ENCODE peak calls at places on chromosomes 7 and 10, in five cellular contexts. P is left lobe of liver, T is NCI-H1092, B is cardiac fibroblast, G is T-helper 1 cell. D is an unnamed sample.

GRCh38 chr7:41877118-41877517 is 174.2 kb upstream of the INHBA start:
- DNase-seq in P (no peak), T (no peak), B (no peak), G (no peak), D (no peak)

GRCh38 chr10:111600772-111601171 is 523.9 kb downstream of the ADRA2A start:
- DNase-seq in P (peak), T (no peak), B (no peak), G (no peak), D (no peak)

GRCh38 chr7:70700055-70700934 is 431.6 kb upstream of the GALNT17 start:
- DNase-seq in P (no peak), T (no peak), B (no peak), G (no peak), D (no peak)

GRCh38 chr10:7962592-7962991 is 91.9 kb upstream of the GATA3 start:
- DNase-seq in P (no peak), T (no peak), B (no peak), G (no peak), D (no peak)

GRCh38 chr7:89357121-89357520 is 561.6 kb upstream of the TEX47 start:
- DNase-seq in P (no peak), T (no peak), B (no peak), G (no peak), D (no peak)

GRCh38 chr7:28483868-28484267 is 71.5 kb downstream of the CREB5 start:
- DNase-seq in P (no peak), T (no peak), B (no peak), G (no peak), D (no peak)

GRCh38 chr7:151088856-151089699 is 2.8 kb downstream of the AGAP3 start:
- DNase-seq in P (no peak), T (no peak), B (peak), G (no peak), D (no peak)

GRCh38 chr10:122468923-122469781 is 7.8 kb downstream of the HTRA1 start:
- DNase-seq in P (peak), T (no peak), B (peak), G (no peak), D (no peak)

GRCh38 chr7:20330797-20331230 is at the start of gene ITGB8:
- DNase-seq in P (no peak), T (peak), B (no peak), G (no peak), D (no peak)

GRCh38 chr10:111207525-111207924 is 130.7 kb downstream of the ADRA2A start:
- DNase-seq in P (no peak), T (no peak), B (no peak), G (no peak), D (no peak)

GRCh38 chr10:75379817-75380216 is 21.7 kb downstream of the ZNF503 start:
- DNase-seq in P (no peak), T (no peak), B (no peak), G (no peak), D (no peak)

GRCh38 chr7:36298145-36298544 is 91.5 kb upstream of the ANLN start:
- DNase-seq in P (no peak), T (no peak), B (no peak), G (no peak), D (no peak)

GRCh38 chr7:20514364-20514763 is 101.1 kb upstream of the ABCB5 start:
- DNase-seq in P (no peak), T (peak), B (peak), G (no peak), D (no peak)

GRCh38 chr10:24826022-24826421 is 102.3 kb upstream of the ARHGAP21 start:
- DNase-seq in P (no peak), T (no peak), B (peak), G (no peak), D (no peak)

GRCh38 chr7:2894118-2894940 is 50.2 kb upstream of the GNA12 start:
- DNase-seq in P (no peak), T (peak), B (no peak), G (peak), D (no peak)

GRCh38 chr7:152615052-152615741 is 60.7 kb downstream of the XRCC2 start:
- DNase-seq in P (no peak), T (peak), B (no peak), G (no peak), D (no peak)

GRCh38 chr7:77447616-77448015 is 31.5 kb upstream of the GSAP start:
- DNase-seq in P (no peak), T (no peak), B (no peak), G (no peak), D (no peak)

GRCh38 chr7:138661236-138661635 is 39.9 kb downstream of the SVOPL start:
- DNase-seq in P (no peak), T (no peak), B (no peak), G (no peak), D (no peak)

GRCh38 chr10:91416339-91416868 is 6.3 kb downstream of the HECTD2 start:
- DNase-seq in P (no peak), T (no peak), B (no peak), G (no peak), D (no peak)

GRCh38 chr7:22854158-22855048 is 31.8 kb upstream of the TOMM7 start:
- DNase-seq in P (peak), T (no peak), B (peak), G (peak), D (peak)

GRCh38 chr7:123210986-123211385 is 11.2 kb upstream of the SLC13A1 start:
- DNase-seq in P (no peak), T (no peak), B (peak), G (no peak), D (no peak)